ENCODE peak calls at places on chromosomes 4 and X, in ten cellular contexts. S is Peyer's patch, V is tibial nerve, M is right lobe of liver, K is prostate gland, J is ovary, F is uterus, B is upper lobe of left lung, I is stomach, Q is adrenal gland. Z is an unnamed sample.

GRCh38 chr4:140158234-140159030 is 4.4 kb upstream of the MAML3 start:
- DNase-seq in S (peak; percentile 46), V (no peak), M (peak; percentile 85), K (peak; percentile 44), J (peak; percentile 34), F (no peak), B (peak; percentile 80), I (peak; percentile 71), Q (no peak), Z (no peak)

GRCh38 chr4:109009909-109010308 is 247.1 kb upstream of the ETNPPL start:
- DNase-seq in S (no peak), V (no peak), M (no peak), K (peak; percentile 10), J (no peak), F (no peak), B (no peak), I (no peak), Q (no peak), Z (no peak)

GRCh38 chrX:7828594-7828993 is 14.4 kb upstream of the VCX start:
- DNase-seq in S (no peak), V (no peak), M (no peak), K (no peak), J (no peak), F (no peak), B (no peak), I (no peak), Q (no peak), Z (peak; percentile 13)

GRCh38 chrX:87572911-87573310 is 55.3 kb downstream of the KLHL4 start:
- DNase-seq in S (no peak), V (no peak), M (no peak), K (no peak), J (no peak), F (no peak), B (no peak), I (no peak), Q (no peak), Z (peak; percentile 17)

GRCh38 chr4:8324640-8325239 is 55.2 kb downstream of the HTRA3 start:
- DNase-seq in S (no peak), V (no peak), M (peak; percentile 2), K (no peak), J (no peak), F (no peak), B (no peak), I (peak; percentile 9), Q (no peak), Z (no peak)

GRCh38 chr4:158729716-158730559 is 6.7 kb upstream of the PPID start:
- DNase-seq in S (peak; percentile 53), V (peak; percentile 77), M (peak; percentile 67), K (peak; percentile 69), J (peak; percentile 56), F (peak; percentile 50), B (peak; percentile 69), I (peak; percentile 68), Q (peak; percentile 66), Z (peak; percentile 77)

GRCh38 chr4:128725405-128725804 is 84.1 kb upstream of the JADE1 start:
- DNase-seq in S (no peak), V (no peak), M (peak; percentile 49), K (peak; percentile 44), J (no peak), F (no peak), B (no peak), I (peak; percentile 47), Q (no peak), Z (no peak)

GRCh38 chr4:121879135-121879534 is 8.9 kb upstream of the BBS7 start:
- DNase-seq in S (no peak), V (no peak), M (no peak), K (no peak), J (no peak), F (no peak), B (no peak), I (no peak), Q (no peak), Z (no peak)

GRCh38 chrX:20412871-20413486 is 146.3 kb upstream of the RPS6KA3 start:
- DNase-seq in S (no peak), V (peak; percentile 4), M (no peak), K (no peak), J (no peak), F (no peak), B (peak; percentile 60), I (peak; percentile 29), Q (no peak), Z (peak; percentile 13)

GRCh38 chr4:99947190-99947578 is 766 bp upstream of the DNAJB14 start:
- DNase-seq in S (no peak), V (peak; percentile 6), M (no peak), K (no peak), J (no peak), F (no peak), B (no peak), I (no peak), Q (no peak), Z (no peak)

GRCh38 chr4:106032851-106033286 is 137.6 kb downstream of the NPNT start:
- DNase-seq in S (no peak), V (no peak), M (no peak), K (no peak), J (no peak), F (no peak), B (no peak), I (no peak), Q (no peak), Z (no peak)

GRCh38 chr4:61828960-61829359 is 628.8 kb downstream of the ADGRL3 start:
- DNase-seq in S (no peak), V (no peak), M (no peak), K (no peak), J (no peak), F (no peak), B (no peak), I (no peak), Q (no peak), Z (no peak)

GRCh38 chrX:135595543-135595942 is 75.1 kb downstream of the INTS6L start:
- DNase-seq in S (no peak), V (no peak), M (no peak), K (no peak), J (no peak), F (no peak), B (no peak), I (no peak), Q (no peak), Z (no peak)

GRCh38 chr4:74284074-74284473 is 24.2 kb upstream of the EPGN start:
- DNase-seq in S (no peak), V (no peak), M (no peak), K (no peak), J (no peak), F (no peak), B (no peak), I (no peak), Q (no peak), Z (no peak)

GRCh38 chrX:66408507-66408906 is 230.4 kb downstream of the EDA2R start:
- DNase-seq in S (no peak), V (no peak), M (no peak), K (no peak), J (no peak), F (no peak), B (no peak), I (no peak), Q (no peak), Z (no peak)

GRCh38 chr4:20662851-20663250 is 37.4 kb upstream of the PACRGL start:
- DNase-seq in S (no peak), V (no peak), M (no peak), K (no peak), J (no peak), F (no peak), B (no peak), I (no peak), Q (no peak), Z (no peak)

GRCh38 chr4:170804930-170805329 is 715.2 kb upstream of the AADAT start:
- DNase-seq in S (peak; percentile 28), V (no peak), M (no peak), K (no peak), J (no peak), F (no peak), B (no peak), I (no peak), Q (no peak), Z (no peak)

GRCh38 chrX:150508461-150509367 is 59.7 kb upstream of the MTM1 start:
- DNase-seq in S (no peak), V (peak; percentile 25), M (peak; percentile 83), K (peak; percentile 17), J (peak; percentile 82), F (peak; percentile 58), B (peak; percentile 47), I (peak; percentile 65), Q (peak; percentile 76), Z (peak; percentile 82)

GRCh38 chr4:109496875-109497274 is 63.2 kb upstream of the MCUB start:
- DNase-seq in S (no peak), V (no peak), M (no peak), K (no peak), J (no peak), F (no peak), B (no peak), I (no peak), Q (no peak), Z (no peak)

GRCh38 chrX:29044802-29045201 is 457.6 kb downstream of the IL1RAPL1 start:
- DNase-seq in S (no peak), V (no peak), M (no peak), K (no peak), J (no peak), F (no peak), B (no peak), I (no peak), Q (no peak), Z (no peak)
- TF ChIP-seq CTCF in S (no peak), V (no peak), M (peak; percentile 36), K (no peak), J (no peak), F (no peak), B (no peak), I (no peak), Q (no peak), Z (no peak)

GRCh38 chr4:101983835-101984234 is 193.3 kb downstream of the BANK1 start:
- DNase-seq in S (no peak), V (no peak), M (no peak), K (no peak), J (no peak), F (no peak), B (no peak), I (no peak), Q (no peak), Z (no peak)
- TF ChIP-seq POLR2A in S (no peak), V (no peak), M (no peak), K (no peak), J (no peak), F (no peak), B (no peak), I (no peak), Q (no peak), Z (no peak)

DNA sequence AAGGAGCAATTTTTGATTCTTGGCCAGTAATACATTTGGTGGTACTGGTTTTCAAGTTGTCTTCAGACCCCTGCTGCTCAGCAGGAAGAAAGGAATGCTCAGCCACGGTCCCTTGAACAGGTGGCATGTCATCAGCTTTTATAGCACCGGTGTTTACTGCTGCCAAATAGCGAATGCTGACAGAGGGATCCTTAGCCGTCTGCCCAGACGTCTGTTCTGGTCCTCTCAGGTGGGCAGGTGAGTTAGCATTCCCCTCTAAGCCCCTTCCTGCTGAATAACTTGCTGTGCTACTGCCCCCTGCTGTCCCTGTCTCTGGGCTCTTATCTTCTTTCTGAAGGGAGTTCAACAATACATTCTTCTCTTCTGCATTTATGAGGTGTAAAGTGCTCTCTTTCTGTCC is 28.4 kb downstream of the BOD1L1 start:
- DNase-seq in S (no peak), V (no peak), M (no peak), K (no peak), J (no peak), F (no peak), B (no peak), I (no peak), Q (no peak), Z (no peak)
- TF ChIP-seq CTCF in S (no peak), V (no peak), M (peak; percentile 6), K (no peak), J (no peak), F (no peak), B (no peak), I (no peak), Q (no peak), Z (peak; percentile 10)

GRCh38 chrX:102720237-102721168 is at the start of gene GPRASP3:
- DNase-seq in S (peak; percentile 84), V (peak; percentile 72), M (peak; percentile 80), K (peak; percentile 76), J (peak; percentile 72), F (peak; percentile 70), B (peak; percentile 84), I (peak; percentile 78), Q (peak; percentile 70), Z (peak; percentile 90)
- TF ChIP-seq POLR2A in S (peak; percentile 38), V (peak; percentile 40), M (no peak), K (peak; percentile 31), J (no peak), F (peak; percentile 33), B (no peak), I (no peak), Q (no peak), Z (no peak)